ENCODE peak calls at places on chromosomes 2 and 18, in four cellular contexts. L is activated naive CD4-positive, alpha-beta T cell; P is HCEC 1CT; Q is activated T-cell treated with anti-CD3 and anti-CD28 coated beads, Interleukin-2, amount 50 U/mL, for 24 hours. U is an unnamed sample.

GRCh38 chr18:35458677-35459441 is 38.9 kb downstream of the INO80C start:
- DNase-seq in Q (no peak), P (peak), L (no peak), U (peak)

GRCh38 chr2:207764096-207764630 is 5.5 kb downstream of the FZD5 start:
- DNase-seq in P (no peak), Q (no peak), L (no peak), U (no peak)

GRCh38 chr2:8576525-8577157 is 105.2 kb upstream of the ID2 start:
- DNase-seq in Q (peak), P (no peak), L (no peak), U (no peak)

GRCh38 chr2:130380096-130380934 is 24.5 kb downstream of the PTPN18 start:
- DNase-seq in L (no peak), Q (no peak), P (no peak), U (no peak)

GRCh38 chr2:16756831-16757644 is 91.4 kb upstream of the CYRIA start:
- DNase-seq in L (peak), Q (peak), P (peak), U (peak)

GRCh38 chr2:168976034-168976654 is 55.0 kb downstream of the ABCB11 start:
- DNase-seq in L (no peak), P (no peak), Q (no peak), U (no peak)

GRCh38 chr2:74887961-74888670 is 54.2 kb downstream of the HK2 start:
- DNase-seq in Q (no peak), L (no peak), P (peak), U (peak)

GRCh38 chr2:10787176-10787968 is 25.2 kb downstream of the PDIA6 start:
- DNase-seq in Q (no peak), P (no peak), L (no peak), U (no peak)

GRCh38 chr2:217807753-217808152 is 195.0 kb downstream of the TNS1 start:
- DNase-seq in L (no peak), Q (no peak), P (no peak), U (no peak)

GRCh38 chr2:31170071-31170698 is 31.9 kb upstream of the GALNT14 start:
- DNase-seq in L (peak), Q (peak), P (peak), U (peak)

GRCh38 chr2:105712166-105712915 is 32.4 kb upstream of the NCK2 start:
- DNase-seq in Q (no peak), L (no peak), P (no peak), U (no peak)

GRCh38 chr2:3268705-3269029 is 109.0 kb downstream of the EIPR1 start:
- DNase-seq in L (no peak), Q (no peak), P (no peak), U (no peak)

GRCh38 chr2:28567076-28567471 is 71.2 kb downstream of the PLB1 start:
- DNase-seq in P (no peak), Q (no peak), L (no peak), U (no peak)

GRCh38 chr2:31337860-31338259 is 76.7 kb downstream of the XDH start:
- DNase-seq in P (peak), Q (no peak), L (no peak), U (peak)

GRCh38 chr18:23701017-23701416 is 11.8 kb downstream of the LAMA3 start:
- DNase-seq in P (no peak), Q (no peak), L (no peak), U (no peak)

GRCh38 chr2:232815569-232815968 is 39.2 kb upstream of the KCNJ13 start:
- DNase-seq in P (no peak), Q (no peak), L (no peak), U (peak)

GRCh38 chr2:158809816-158810215 is 14.7 kb downstream of the DAPL1 start:
- DNase-seq in P (no peak), L (no peak), Q (no peak), U (no peak)

GRCh38 chr18:48894799-48895346 is 55.9 kb downstream of the SMAD7 start:
- DNase-seq in L (no peak), Q (no peak), P (no peak), U (no peak)

GRCh38 chr2:39615675-39616074 is 50.0 kb upstream of the TMEM178A start:
- DNase-seq in Q (no peak), P (no peak), L (no peak), U (no peak)

GRCh38 chr18:39205565-39205964 is 1640.0 kb upstream of the CELF4 start:
- DNase-seq in L (no peak), P (no peak), Q (no peak), U (no peak)

GRCh38 chr2:236169151-236169721 is 1.1 kb upstream of the GBX2 start:
- DNase-seq in Q (no peak), P (no peak), L (no peak), U (no peak)

GRCh38 chr2:42888321-42888720 is 95.9 kb upstream of the HAAO start:
- DNase-seq in L (no peak), Q (no peak), P (no peak), U (no peak)

GRCh38 chr2:46569061-46569560 is 89.7 kb downstream of the TMEM247 start:
- DNase-seq in Q (no peak), L (no peak), P (no peak), U (peak)

GRCh38 chr18:24176727-24177416 is 38.0 kb downstream of the CABYR start:
- DNase-seq in L (no peak), P (peak), Q (peak), U (peak)

GRCh38 chr18:68449292-68449691 is 265.6 kb downstream of the TMX3 start:
- DNase-seq in P (peak), Q (no peak), L (no peak), U (peak)

GRCh38 chr2:1207962-1208510 is 205.2 kb upstream of the TPO start:
- DNase-seq in L (no peak), P (no peak), Q (no peak), U (no peak)

GRCh38 chr2:232658217-232658785 is 24.9 kb downstream of the EFHD1 start:
- DNase-seq in Q (no peak), L (no peak), P (peak), U (no peak)

GRCh38 chr2:165056585-165056984 is 101.3 kb upstream of the SLC38A11 start:
- DNase-seq in L (no peak), Q (no peak), P (no peak), U (no peak)

GRCh38 chr18:44356566-44357157 is 324.0 kb upstream of the SETBP1 start:
- DNase-seq in Q (no peak), P (no peak), L (no peak), U (no peak)

GRCh38 chr18:22257022-22257543 is 87.7 kb downstream of the GATA6 start:
- DNase-seq in L (no peak), Q (no peak), P (no peak), U (no peak)

GRCh38 chr2:194166818-194167217 is 1490.2 kb upstream of the SLC39A10 start:
- DNase-seq in L (no peak), Q (no peak), P (peak), U (no peak)

GRCh38 chr2:32688511-32688910 is 60.7 kb downstream of the TTC27 start:
- DNase-seq in P (peak), Q (no peak), L (no peak), U (peak)

GRCh38 chr2:100884145-100884621 is 64.2 kb downstream of the NPAS2 start:
- DNase-seq in Q (no peak), P (no peak), L (no peak), U (peak)

GRCh38 chr2:27736031-27736889 is 35.3 kb upstream of the MRPL33 start:
- DNase-seq in P (no peak), Q (peak), L (no peak), U (no peak)

GRCh38 chr18:29145993-29146539 is 969.1 kb upstream of the CDH2 start:
- DNase-seq in Q (no peak), L (no peak), P (no peak), U (no peak)

GRCh38 chr2:176817061-176817565 is 395.5 kb upstream of the HNRNPA3 start:
- DNase-seq in P (no peak), L (no peak), Q (peak), U (no peak)

GRCh38 chr2:101570121-101570520 is 95.2 kb upstream of the RFX8 start:
- DNase-seq in L (no peak), Q (no peak), P (no peak), U (no peak)

GRCh38 chr18:59054892-59055291 is 84.8 kb upstream of the SEC11C start:
- DNase-seq in P (no peak), L (no peak), Q (no peak), U (no peak)

GRCh38 chr2:96116879-96117533 is 635 bp upstream of the ADRA2B start:
- DNase-seq in Q (peak), P (no peak), L (peak), U (peak)